ENCODE peak calls at places on chromosome 17, in four cellular contexts. T is IMR-90, L is heart right ventricle, I is heart left ventricle. S is an unnamed sample. For H3K4me1, the result is how much of the 10 kb centered on the place peaks cover.

GRCh38 chr17:31310260-31310659 is 3.6 kb downstream of the EVI2B start:
- DNase-seq in T (no peak), L (no peak), I (no peak), S (no peak)

GRCh38 chr17:50470451-50470850 is 1.8 kb upstream of the CHAD start:
- DNase-seq in T (no peak), L (no peak), I (no peak), S (peak)

GRCh38 chr17:6627019-6627418 is 13.5 kb downstream of the KIAA0753 start:
- DNase-seq in T (peak), L (no peak), I (no peak), S (no peak)

GRCh38 chr17:80826955-80827645 is 164.5 kb upstream of the CHMP6 start:
- DNase-seq in T (peak), L (no peak), I (no peak), S (peak)

GRCh38 chr17:78935419-78936323 is 10.5 kb upstream of the TIMP2 start:
- DNase-seq in T (peak), L (peak), I (peak), S (peak)

GRCh38 chr17:2398655-2399571 is 1.9 kb downstream of the MNT start:
- DNase-seq in T (peak), L (peak), I (peak), S (peak)

GRCh38 chr17:78618264-78619066 is 41.3 kb upstream of the DNAH17 start:
- DNase-seq in T (no peak), L (peak), I (peak), S (peak)

GRCh38 chr17:77619851-77620250 is 338.7 kb upstream of the TNRC6C start:
- DNase-seq in T (peak), L (no peak), I (no peak), S (no peak)

GRCh38 chr17:49497147-49498036 is 2.3 kb downstream of the NGFR start:
- DNase-seq in T (peak), L (peak), I (peak), S (no peak)

GRCh38 chr17:19650826-19651225 is 2.3 kb downstream of the ALDH3A2 start:
- DNase-seq in T (peak), L (no peak), I (no peak), S (no peak)

GRCh38 chr17:82216301-82217119 is 3.9 kb upstream of the CCDC57 start:
- DNase-seq in T (peak), L (peak), I (peak), S (peak)

GRCh38 chr17:68585643-68586042 is 15.5 kb downstream of the FAM20A start:
- DNase-seq in T (no peak), L (no peak), I (no peak), S (no peak)

GRCh38 chr17:44541884-44542581 is 15.3 kb upstream of the FZD2 start:
- DNase-seq in T (no peak), L (no peak), I (no peak), S (no peak)

GRCh38 chr17:72183194-72183685 is 62.4 kb downstream of the SOX9 start:
- DNase-seq in T (no peak), L (no peak), I (no peak), S (no peak)

GRCh38 chr17:51995797-51996403 is 162.6 kb downstream of the CA10 start:
- DNase-seq in T (no peak), L (no peak), I (no peak), S (no peak)

GRCh38 chr17:42276359-42276608 is at the start of gene STAT5B:
- DNase-seq in T (peak), L (peak), I (peak), S (peak)

GRCh38 chr17:71085238-71086033 is 916.1 kb downstream of the KCNJ2 start:
- DNase-seq in T (no peak), L (no peak), I (no peak), S (no peak)

GRCh38 chr17:75509528-75510258 is 5.6 kb downstream of the CASKIN2 start:
- DNase-seq in T (no peak), L (peak), I (peak), S (peak)
- H3K4me1 ChIP-seq in T (under half), L (under half), I (half or more), S (under half)

GRCh38 chr17:28725660-28726395 is at the start of gene TLCD1:
- DNase-seq in T (peak), L (peak), I (peak), S (peak)

GRCh38 chr17:28727727-28728363 is 743 bp upstream of the NEK8 start:
- DNase-seq in T (peak), L (peak), I (peak), S (peak)

GRCh38 chr17:28726396-28726911 is 421 bp upstream of the TLCD1 start:
- DNase-seq in T (peak), L (no peak), I (peak), S (peak)

GRCh38 chr17:28728364-28729200 is at the start of gene NEK8:
- DNase-seq in T (peak), L (peak), I (peak), S (peak)

GRCh38 chr17:28726912-28727726 is 1.1 kb upstream of the TLCD1 start:
- DNase-seq in T (peak), L (peak), I (peak), S (peak)
- TF ChIP-seq CTCF in T (peak), L (peak), I (peak), S (peak)

GRCh38 chr17:3690094-3690715 is 5.8 kb downstream of the P2RX5 start:
- DNase-seq in T (no peak), L (no peak), I (no peak), S (no peak)
- H3K4me1 ChIP-seq in T (under half), L (under half), I (under half), S (under half)

GRCh38 chr17:75183999-75184884 is 1.5 kb upstream of the SUMO2 start:
- DNase-seq in T (no peak), L (no peak), I (no peak), S (no peak)

GRCh38 chr17:75181110-75181509 is 1.6 kb downstream of the SUMO2 start:
- DNase-seq in T (no peak), L (no peak), I (no peak), S (no peak)

GRCh38 chr17:75181608-75182318 is 996 bp downstream of the SUMO2 start:
- DNase-seq in T (no peak), L (no peak), I (no peak), S (no peak)

GRCh38 chr17:75182569-75183436 is at the start of gene SUMO2:
- DNase-seq in T (peak), L (peak), I (peak), S (peak)

GRCh38 chr17:75182319-75182568 is 515 bp downstream of the SUMO2 start:
- DNase-seq in T (no peak), L (no peak), I (no peak), S (peak)
- TF ChIP-seq CTCF in T (no peak), L (no peak), I (no peak), S (no peak)

DNA sequence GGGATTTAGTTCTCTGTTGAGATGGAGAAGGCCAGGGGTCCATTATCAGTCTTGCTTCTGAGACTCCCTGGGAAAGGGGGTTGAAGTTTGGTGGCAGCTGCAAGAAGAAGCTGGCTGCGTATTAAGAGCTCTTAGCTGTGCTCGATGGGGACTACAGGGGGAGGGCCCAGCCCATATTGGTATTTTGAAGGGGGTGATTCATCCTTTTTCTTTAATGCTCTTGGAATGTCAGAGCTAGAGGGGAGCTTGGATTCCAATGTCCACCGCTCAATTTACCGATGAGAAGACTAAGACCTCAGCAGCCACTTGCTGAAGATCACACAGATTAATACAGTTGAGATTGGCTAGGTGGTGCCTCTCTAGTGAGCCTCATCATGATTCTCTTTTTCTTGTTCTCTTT is 5.0 kb downstream of the NOG start:
- DNase-seq in T (peak), L (no peak), I (no peak), S (no peak)
- H3K4me1 ChIP-seq in T (under half), L (under half), I (under half), S (under half)

GRCh38 chr17:3433741-3434140 is at the start of gene OR1E2:
- DNase-seq in T (no peak), L (no peak), I (no peak), S (no peak)
- TF ChIP-seq CTCF in T (no peak), L (no peak), I (no peak), S (no peak)

GRCh38 chr17:29796652-29797051 is 133.4 kb downstream of the SSH2 start:
- DNase-seq in T (no peak), L (no peak), I (no peak), S (no peak)
- H3K4me1 ChIP-seq in T (under half), L (under half), I (under half), S (under half)